ENCODE peak calls at places on chromosomes 3 and 15, in seven cellular contexts. I is A549, R is ovary, C is GM12878, U is transverse colon, H is tibial nerve, A is sigmoid colon. Z is an unnamed sample.

GRCh38 chr3:185153170-185153733 is 392 bp upstream of the C3orf70 start:
- DNase-seq in C (no peak), H (peak), I (no peak), A (no peak), R (no peak), U (peak), Z (peak)

GRCh38 chr3:52277071-52277964 is 1.1 kb downstream of the WDR82 start:
- DNase-seq in H (peak), C (no peak), I (peak), U (peak), R (peak), A (peak), Z (peak)

GRCh38 chr3:48655063-48655462 is 7.6 kb downstream of the CELSR3 start:
- DNase-seq in R (no peak), A (no peak), U (no peak), H (no peak), C (no peak), I (no peak), Z (no peak)

GRCh38 chr15:84671211-84671610 is 13.2 kb upstream of the NMB start:
- DNase-seq in C (no peak), U (no peak), H (no peak), I (no peak), R (no peak), A (no peak), Z (no peak)

GRCh38 chr3:20836801-20837200 is 650.8 kb upstream of the SGO1 start:
- DNase-seq in U (no peak), I (no peak), C (no peak), H (no peak), R (no peak), A (no peak), Z (no peak)

GRCh38 chr15:60395276-60396011 is 2.3 kb downstream of the ANXA2 start:
- DNase-seq in A (no peak), U (no peak), R (no peak), C (no peak), H (no peak), I (no peak), Z (no peak)

GRCh38 chr3:141366285-141367037 is 1.8 kb upstream of the ZBTB38 start:
- DNase-seq in H (peak), R (peak), C (no peak), A (peak), U (peak), I (peak), Z (peak)

GRCh38 chr3:80097674-80098073 is 329.9 kb upstream of the ROBO1 start:
- DNase-seq in C (no peak), H (no peak), I (no peak), U (no peak), R (no peak), A (no peak), Z (no peak)

GRCh38 chr15:68187559-68187958 is 17.6 kb downstream of the CALML4 start:
- DNase-seq in I (no peak), R (peak), A (peak), C (no peak), U (peak), H (peak), Z (no peak)

GRCh38 chr3:130939753-130940152 is 45.9 kb downstream of the ATP2C1 start:
- DNase-seq in A (no peak), U (no peak), C (no peak), R (no peak), H (no peak), I (no peak), Z (no peak)

GRCh38 chr3:77449459-77449858 is 409.6 kb downstream of the ROBO2 start:
- DNase-seq in H (no peak), R (no peak), I (no peak), U (no peak), A (no peak), C (no peak), Z (no peak)

GRCh38 chr15:78056714-78057269 is 20.7 kb downstream of the TBC1D2B start:
- DNase-seq in R (no peak), H (no peak), I (no peak), U (no peak), C (no peak), A (no peak), Z (no peak)

GRCh38 chr15:79994651-79995050 is 23.7 kb upstream of the BCL2A1 start:
- DNase-seq in U (no peak), H (no peak), A (no peak), I (no peak), C (no peak), R (no peak), Z (no peak)

GRCh38 chr15:71111950-71112349 is 3.3 kb upstream of the THSD4 start:
- DNase-seq in H (no peak), U (no peak), C (no peak), R (no peak), A (no peak), I (no peak), Z (no peak)

GRCh38 chr15:93973287-93973686 is 258.1 kb upstream of the MCTP2 start:
- DNase-seq in R (no peak), A (peak), C (no peak), U (peak), I (no peak), H (peak), Z (no peak)

GRCh38 chr15:59553879-59554735 is 57.5 kb upstream of the GCNT3 start:
- DNase-seq in H (no peak), I (peak), U (no peak), A (peak), C (no peak), R (no peak), Z (no peak)

GRCh38 chr3:166446291-166446690 is 609.1 kb upstream of the BCHE start:
- DNase-seq in A (no peak), H (no peak), C (no peak), R (no peak), I (no peak), U (no peak), Z (no peak)

GRCh38 chr3:12975748-12976522 is 97.3 kb downstream of the IQSEC1 start:
- DNase-seq in I (no peak), U (no peak), H (no peak), R (no peak), C (no peak), A (no peak), Z (no peak)

GRCh38 chr3:30613135-30613825 is 6.9 kb downstream of the TGFBR2 start:
- DNase-seq in R (no peak), U (no peak), A (no peak), I (no peak), C (no peak), H (no peak), Z (peak)

GRCh38 chr3:63921741-63922482 is 9.7 kb upstream of the SCAANT1 start:
- DNase-seq in R (no peak), U (no peak), C (peak), H (no peak), I (no peak), A (no peak), Z (no peak)

GRCh38 chr15:62075595-62076279 is 9.0 kb downstream of the C2CD4A start:
- DNase-seq in H (no peak), C (no peak), U (peak), R (no peak), A (no peak), I (no peak), Z (no peak)

GRCh38 chr3:35307296-35307695 is 332.0 kb upstream of the ARPP21 start:
- DNase-seq in U (no peak), C (no peak), A (no peak), I (no peak), H (no peak), R (no peak), Z (no peak)

GRCh38 chr3:114745322-114746240 is 401.5 kb downstream of the ZBTB20 start:
- DNase-seq in I (peak), U (no peak), R (no peak), C (no peak), A (no peak), H (peak), Z (no peak)

GRCh38 chr3:61674595-61674994 is 113.2 kb downstream of the PTPRG start:
- DNase-seq in H (no peak), U (no peak), A (no peak), C (no peak), R (no peak), I (no peak), Z (no peak)

GRCh38 chr3:111668912-111669488 is 73.9 kb upstream of the ZBED2 start:
- DNase-seq in R (no peak), I (peak), C (no peak), A (no peak), H (no peak), U (no peak), Z (no peak)

GRCh38 chr3:192772495-192772894 is 45.2 kb upstream of the FGF12 start:
- DNase-seq in C (no peak), U (no peak), I (no peak), H (no peak), R (no peak), A (no peak), Z (no peak)

GRCh38 chr3:42659451-42660130 is 6.1 kb downstream of the ZBTB47 start:
- DNase-seq in A (peak), R (no peak), U (no peak), I (no peak), C (no peak), H (no peak), Z (peak)

GRCh38 chr15:90686435-90687218 is 30.5 kb upstream of the BLM start:
- DNase-seq in U (no peak), A (no peak), I (no peak), C (peak), R (no peak), H (no peak), Z (no peak)

GRCh38 chr3:106337116-106337515 is 468.3 kb upstream of the CBLB start:
- DNase-seq in I (no peak), C (no peak), H (no peak), U (no peak), A (no peak), R (no peak), Z (no peak)

GRCh38 chr3:194869482-194870169 is 183.9 kb downstream of the FAM43A start:
- DNase-seq in A (no peak), U (no peak), I (no peak), H (no peak), C (no peak), R (no peak), Z (no peak)

GRCh38 chr15:58771621-58772235 is 626 bp downstream of the MINDY2 start:
- DNase-seq in I (peak), U (peak), H (peak), C (no peak), A (peak), R (no peak), Z (peak)

GRCh38 chr3:193148678-193149473 is 92.1 kb upstream of the PLAAT1 start:
- DNase-seq in H (no peak), C (no peak), R (no peak), A (no peak), I (no peak), U (no peak), Z (no peak)

GRCh38 chr15:41558400-41559238 is at the start of gene TYRO3:
- DNase-seq in H (peak), R (peak), C (no peak), U (peak), A (peak), I (peak), Z (peak)

GRCh38 chr15:88300861-88301260 is 44.3 kb upstream of the NTRK3 start:
- DNase-seq in I (no peak), C (no peak), A (no peak), R (no peak), U (no peak), H (no peak), Z (no peak)

GRCh38 chr3:18423401-18424212 is 1.5 kb downstream of the SATB1 start:
- DNase-seq in I (no peak), R (peak), H (peak), U (peak), C (peak), A (peak), Z (no peak)

GRCh38 chr15:81085898-81086297 is 48.2 kb upstream of the CFAP161 start:
- DNase-seq in C (no peak), R (no peak), H (no peak), A (no peak), I (no peak), U (no peak), Z (no peak)

GRCh38 chr15:81087121-81087520 is 46.9 kb upstream of the CFAP161 start:
- DNase-seq in R (no peak), H (no peak), U (no peak), A (no peak), I (no peak), C (no peak), Z (peak)

GRCh38 chr15:81080946-81081345 is 53.1 kb upstream of the CFAP161 start:
- DNase-seq in H (no peak), A (no peak), C (no peak), R (no peak), U (no peak), I (no peak), Z (no peak)

GRCh38 chr15:81085213-81085612 is 48.9 kb upstream of the CFAP161 start:
- DNase-seq in C (no peak), R (no peak), H (no peak), U (no peak), I (no peak), A (no peak), Z (no peak)

GRCh38 chr15:81083201-81083600 is 50.9 kb upstream of the CFAP161 start:
- DNase-seq in C (no peak), H (no peak), I (no peak), U (no peak), A (no peak), R (no peak), Z (no peak)
- TF ChIP-seq EP300 in C (no peak), H (no peak), I (no peak), U (no peak), A (no peak), R (no peak), Z (no peak)

GRCh38 chr3:157152438-157152837 is 7.5 kb downstream of the CCNL1 start:
- DNase-seq in A (no peak), I (no peak), R (no peak), H (no peak), C (no peak), U (no peak), Z (no peak)
- TF ChIP-seq POLR2A in A (no peak), I (no peak), R (no peak), H (no peak), C (no peak), U (no peak), Z (no peak)

GRCh38 chr3:71050133-71050520 is 533.4 kb downstream of the FOXP1 start:
- DNase-seq in I (no peak), U (no peak), A (no peak), C (no peak), H (no peak), R (no peak), Z (no peak)

GRCh38 chr3:71046791-71047190 is 536.7 kb downstream of the FOXP1 start:
- DNase-seq in H (no peak), A (no peak), I (no peak), R (no peak), C (no peak), U (no peak), Z (no peak)

GRCh38 chr3:71050521-71051258 is 532.8 kb downstream of the FOXP1 start:
- DNase-seq in R (no peak), U (no peak), C (no peak), I (no peak), H (no peak), A (no peak), Z (no peak)

GRCh38 chr3:71047616-71048531 is 535.7 kb downstream of the FOXP1 start:
- DNase-seq in I (no peak), U (no peak), A (no peak), H (no peak), C (no peak), R (no peak), Z (no peak)

DNA sequence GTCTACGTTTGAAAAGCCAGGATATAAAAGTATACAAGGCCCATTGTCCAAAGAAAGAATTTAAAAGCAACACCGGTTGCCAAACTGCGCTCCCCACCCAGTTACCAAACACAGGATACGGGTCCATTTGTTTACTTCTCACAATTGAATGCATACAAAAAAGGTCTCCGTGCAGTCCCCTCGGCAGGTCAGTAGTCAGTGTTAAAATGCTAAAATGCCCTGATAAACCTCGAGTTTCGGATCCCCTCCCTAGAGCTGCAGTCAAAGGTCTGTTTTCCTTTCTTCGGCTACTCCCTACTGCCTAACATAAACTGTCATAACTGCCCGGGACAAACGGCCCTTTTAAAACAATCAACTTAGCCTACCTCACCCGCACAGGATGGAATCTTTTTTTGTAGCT is 534.6 kb downstream of the FOXP1 start:
- DNase-seq in C (no peak), R (no peak), U (peak), A (no peak), H (no peak), I (no peak), Z (no peak)
- TF ChIP-seq EP300 in C (no peak), R (no peak), U (no peak), A (no peak), H (no peak), I (no peak), Z (no peak)

DNA sequence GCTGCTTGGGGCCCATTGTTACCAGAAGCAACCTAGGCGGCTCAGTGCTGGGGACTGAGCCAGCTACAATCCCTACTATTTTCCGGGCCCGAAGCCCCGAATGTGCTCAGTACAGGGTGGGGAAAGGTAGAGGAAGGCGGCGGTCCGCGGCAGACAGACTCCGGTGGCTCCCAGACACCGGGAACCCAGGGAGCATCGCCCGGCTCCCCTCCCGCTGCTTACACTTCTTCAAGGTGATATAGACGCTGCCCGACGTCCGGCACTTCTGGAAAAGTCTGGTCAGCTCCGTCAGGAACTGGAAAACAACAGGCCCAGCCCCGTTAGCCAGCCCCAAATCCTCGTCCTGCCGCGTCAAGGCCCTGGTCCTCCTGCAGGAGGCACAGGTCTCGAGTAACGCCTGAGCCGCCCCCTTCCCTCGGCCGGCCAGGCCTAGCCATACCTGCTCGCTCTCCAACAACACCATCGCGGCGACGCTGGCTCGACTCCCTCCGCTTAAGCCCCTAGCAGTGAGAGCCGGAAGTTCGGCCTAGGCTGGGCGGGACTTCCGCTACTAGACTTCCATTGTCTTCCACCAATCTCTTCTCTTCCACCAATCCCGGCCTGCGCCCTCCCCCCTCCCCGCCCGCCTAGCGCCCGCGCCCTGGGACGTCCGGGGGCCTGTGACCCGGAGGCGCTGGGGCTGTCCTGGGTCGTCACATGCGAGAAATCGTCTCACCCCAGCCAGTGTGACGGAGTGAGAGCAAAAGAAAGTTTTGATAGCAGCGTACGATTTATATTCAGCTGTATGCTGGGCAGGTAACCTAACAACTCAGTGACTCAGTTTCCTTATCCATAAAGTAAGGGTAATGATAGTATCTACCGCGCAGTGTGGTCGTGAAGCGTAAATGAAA is at the start of gene SRP14:
- DNase-seq in U (peak), H (peak), R (peak), I (peak), A (peak), C (peak), Z (peak)
- TF ChIP-seq POLR2A in U (peak), H (peak), R (peak), I (peak), A (peak), C (peak), Z (peak)

DNA sequence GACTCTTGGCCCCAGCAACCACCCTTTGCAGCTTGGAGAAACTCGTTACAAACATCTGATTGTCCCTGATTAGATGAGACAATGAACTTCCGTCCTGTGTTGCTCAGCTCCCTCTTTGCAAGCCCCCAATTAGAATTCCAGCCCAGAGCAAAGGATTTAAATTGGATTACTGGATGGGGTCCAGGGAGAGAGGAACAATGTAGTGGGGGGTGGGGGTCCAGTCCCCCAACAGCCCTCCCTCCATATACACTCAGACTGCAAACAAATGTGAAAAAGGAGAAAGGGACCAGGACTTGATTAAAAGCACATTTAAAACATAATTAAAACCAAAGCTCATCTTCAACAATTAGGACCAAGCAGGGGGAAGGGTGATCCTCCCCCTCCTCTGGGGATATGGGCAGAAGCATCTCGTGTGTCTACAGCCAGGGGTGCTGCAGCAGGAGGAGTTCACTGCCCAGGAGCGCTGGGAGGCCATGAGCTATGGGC is 71.7 kb upstream of the TMEM115 start:
- DNase-seq in U (no peak), I (no peak), R (no peak), C (no peak), A (no peak), H (no peak), Z (no peak)
- TF ChIP-seq EP300 in U (no peak), I (no peak), R (no peak), C (no peak), A (no peak), H (no peak), Z (no peak)

Z was measured in upper lobe of left lung.